ENCODE peak calls at places on chromosomes 11 and 22, in seven cellular contexts. X is HCT116; S is PC-3; O is SJSA1; P is CD8-positive, alpha-beta memory T cell; F is breast epithelium; L is cardiac muscle cell. J is an unnamed sample. For H3K4me1, the result is how much of the 10 kb centered on the place peaks cover.

GRCh38 chr22:33823552-33823951 is 96.7 kb downstream of the LARGE1 start:
- DNase-seq in X (no peak), S (no peak), O (peak), P (no peak), F (no peak), L (peak), J (peak)

GRCh38 chr11:130894322-130895025 is 21.8 kb downstream of the SNX19 start:
- DNase-seq in X (peak), S (peak), O (peak), P (peak), F (peak), L (peak), J (peak)

GRCh38 chr22:48881326-48881980 is 946.2 kb downstream of the BRD1 start:
- DNase-seq in X (no peak), S (no peak), O (no peak), P (peak), F (no peak), L (no peak), J (no peak)

GRCh38 chr11:122850076-122850631 is 11.9 kb downstream of the CRTAM start:
- DNase-seq in X (no peak), S (no peak), O (peak), P (peak), F (no peak), L (peak), J (no peak)

GRCh38 chr11:125086633-125087296 is 23.7 kb downstream of the SLC37A2 start:
- DNase-seq in X (no peak), S (no peak), O (no peak), P (peak), F (no peak), L (no peak), J (no peak)

GRCh38 chr11:64665381-64665780 is 57.6 kb downstream of the NRXN2 start:
- DNase-seq in X (no peak), S (peak), O (no peak), P (no peak), F (no peak), L (no peak), J (no peak)

GRCh38 chr22:35552186-35552842 is 11.7 kb downstream of the RASD2 start:
- DNase-seq in X (peak), S (peak), O (peak), P (peak), F (no peak), L (peak), J (no peak)

GRCh38 chr11:33735426-33736147 is 636 bp downstream of the CD59 start:
- DNase-seq in X (no peak), S (no peak), O (peak), P (peak), F (no peak), L (peak), J (no peak)

GRCh38 chr11:111148953-111149352 is 96.6 kb upstream of the POU2AF2 start:
- DNase-seq in X (no peak), S (no peak), O (no peak), P (no peak), F (no peak), L (peak), J (no peak)

GRCh38 chr11:128260398-128260797 is 327.0 kb downstream of the ETS1 start:
- DNase-seq in X (no peak), S (no peak), O (no peak), P (no peak), F (no peak), L (no peak), J (no peak)

GRCh38 chr11:85301895-85302678 is 325.1 kb downstream of the DLG2 start:
- DNase-seq in X (no peak), S (no peak), O (no peak), P (no peak), F (no peak), L (no peak), J (no peak)

GRCh38 chr11:73252577-73253191 is 19.5 kb upstream of the P2RY6 start:
- DNase-seq in X (peak), S (peak), O (no peak), P (no peak), F (peak), L (no peak), J (no peak)

GRCh38 chr22:28547132-28547842 is 132.4 kb downstream of the TTC28 start:
- DNase-seq in X (no peak), S (peak), O (no peak), P (no peak), F (no peak), L (peak), J (no peak)

GRCh38 chr11:75133976-75134375 is 16.9 kb upstream of the SLCO2B1 start:
- DNase-seq in X (no peak), S (no peak), O (no peak), P (no peak), F (no peak), L (no peak), J (no peak)

GRCh38 chr11:898540-899190 is 11.9 kb downstream of the CHID1 start:
- DNase-seq in X (no peak), S (no peak), O (no peak), P (no peak), F (no peak), L (peak), J (no peak)

GRCh38 chr22:44245867-44246266 is 65.1 kb downstream of the PARVG start:
- DNase-seq in X (no peak), S (no peak), O (no peak), P (no peak), F (no peak), L (no peak), J (no peak)

GRCh38 chr11:60098508-60098907 is 10.0 kb downstream of the MS4A2 start:
- DNase-seq in X (no peak), S (peak), O (no peak), P (no peak), F (no peak), L (no peak), J (no peak)

GRCh38 chr11:67607507-67607906 is 771 bp downstream of the NDUFV1 start:
- DNase-seq in X (no peak), S (no peak), O (no peak), P (no peak), F (no peak), L (no peak), J (no peak)

GRCh38 chr11:67606477-67607295 is at the start of gene NDUFV1:
- DNase-seq in X (peak), S (peak), O (peak), P (peak), F (peak), L (peak), J (peak)

GRCh38 chr11:67605231-67606011 is 1.3 kb upstream of the NDUFV1 start:
- DNase-seq in X (no peak), S (no peak), O (no peak), P (no peak), F (no peak), L (no peak), J (no peak)

GRCh38 chr11:67606150-67606476 is 623 bp upstream of the NDUFV1 start:
- DNase-seq in X (no peak), S (no peak), O (no peak), P (no peak), F (no peak), L (peak), J (no peak)

GRCh38 chr11:67604815-67605214 is 1.9 kb upstream of the NDUFV1 start:
- DNase-seq in X (no peak), S (no peak), O (no peak), P (no peak), F (no peak), L (no peak), J (no peak)
- H3K4me1 ChIP-seq in X (under half), S (under half), O (under half), P (under half), F (under half), L (under half), J (under half)

DNA sequence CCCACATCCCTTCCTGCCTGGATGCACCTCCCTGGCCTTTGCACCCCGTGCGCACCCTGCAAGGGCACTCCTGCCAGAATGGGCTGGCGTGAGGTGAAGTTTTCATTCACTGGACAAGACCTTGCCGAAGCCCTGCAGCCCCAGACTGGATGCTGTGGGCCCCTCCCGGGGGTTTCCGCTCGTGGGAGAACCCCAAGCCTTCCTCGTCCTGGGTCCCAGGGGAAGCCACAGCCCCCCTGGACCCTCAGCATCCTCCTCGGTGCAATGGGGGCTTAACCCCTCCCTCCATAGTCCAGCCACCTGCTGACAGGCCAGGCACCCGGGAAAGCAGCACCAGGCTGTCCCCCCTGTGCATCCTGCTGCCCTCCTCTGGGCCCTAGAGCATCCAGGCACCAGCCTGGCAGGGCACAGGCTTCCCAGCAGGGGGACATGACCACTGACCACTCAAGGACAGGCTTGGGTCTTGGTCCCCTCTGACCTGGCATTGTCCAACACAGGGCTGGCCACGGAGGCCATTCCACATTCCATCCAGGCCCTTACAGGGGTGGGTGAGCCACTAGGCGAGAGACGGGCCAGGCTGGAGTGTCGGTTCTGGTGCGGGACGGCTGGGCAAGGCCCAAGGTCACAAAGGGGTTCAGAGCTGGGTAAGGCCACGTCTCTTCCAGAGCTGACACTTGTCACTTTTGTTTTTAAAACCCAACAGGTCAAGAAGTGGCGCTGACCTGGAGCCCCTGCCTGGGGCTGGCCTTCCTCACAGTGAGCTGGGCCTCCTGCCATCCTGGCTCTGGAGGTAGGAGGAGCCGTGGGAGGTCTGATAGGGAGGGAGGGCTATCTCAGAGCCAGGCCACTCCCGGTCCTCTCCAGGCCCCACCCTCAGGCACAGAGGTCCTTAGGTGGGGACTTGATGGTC is 41.5 kb upstream of the PPARA start:
- DNase-seq in X (no peak), S (peak), O (peak), P (no peak), F (no peak), L (peak), J (peak)
- H3K4me1 ChIP-seq in X (under half), S (under half), O (under half), P (under half), F (half or more), L (under half), J (half or more)

GRCh38 chr11:44684886-44685285 is 41.9 kb upstream of the TSPAN18 start:
- DNase-seq in X (no peak), S (no peak), O (no peak), P (no peak), F (no peak), L (no peak), J (no peak)

GRCh38 chr11:44681698-44682097 is 45.1 kb upstream of the TSPAN18 start:
- DNase-seq in X (no peak), S (peak), O (no peak), P (no peak), F (no peak), L (peak), J (no peak)

GRCh38 chr11:44675906-44676305 is 50.9 kb upstream of the TSPAN18 start:
- DNase-seq in X (no peak), S (no peak), O (no peak), P (no peak), F (no peak), L (no peak), J (no peak)

GRCh38 chr11:44680982-44681597 is 45.7 kb upstream of the TSPAN18 start:
- DNase-seq in X (no peak), S (peak), O (no peak), P (peak), F (no peak), L (peak), J (no peak)
- H3K4me1 ChIP-seq in X (under half), S (under half), O (under half), P (under half), F (under half), L (under half), J (under half)

DNA sequence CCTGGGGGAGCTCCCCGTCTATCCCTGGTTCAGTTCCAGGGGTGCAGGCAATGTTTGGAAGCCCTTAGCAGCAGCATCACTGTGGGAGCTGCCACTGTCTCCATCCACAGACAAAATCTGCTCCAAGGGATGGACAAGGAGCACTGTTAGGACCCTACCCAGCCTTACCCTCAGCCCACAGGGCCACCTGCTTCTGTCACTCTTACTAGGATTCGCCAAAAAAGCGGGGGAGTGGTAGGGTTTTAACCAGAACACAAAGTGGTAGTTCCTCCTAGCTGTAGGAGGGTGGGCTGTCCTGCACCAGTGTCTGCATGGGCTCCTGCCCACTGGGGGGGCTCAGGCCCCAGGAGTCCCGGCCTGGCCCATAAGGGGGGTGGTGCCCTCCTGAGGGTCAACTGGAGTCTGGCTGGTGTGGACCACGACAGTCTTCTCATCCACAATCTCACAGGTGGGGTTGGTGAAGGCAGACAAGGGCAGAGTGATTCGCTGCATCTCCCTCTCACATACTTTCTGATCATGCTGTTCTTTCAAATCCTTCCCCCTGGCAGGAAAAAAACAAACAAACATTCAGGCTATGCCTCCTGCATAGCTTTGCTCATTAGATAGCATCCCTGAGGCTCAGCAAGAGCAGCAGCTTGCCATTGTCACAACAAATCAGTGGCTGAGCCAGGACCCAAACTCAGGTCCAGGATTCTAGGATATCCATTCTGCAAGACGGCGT is 9.4 kb downstream of the PIK3IP1 start:
- DNase-seq in X (no peak), S (no peak), O (no peak), P (no peak), F (no peak), L (no peak), J (no peak)
- H3K4me1 ChIP-seq in X (under half), S (under half), O (under half), P (half or more), F (under half), L (under half), J (under half)

GRCh38 chr11:11966354-11966741 is 42.1 kb downstream of the DKK3 start:
- DNase-seq in X (no peak), S (no peak), O (no peak), P (no peak), F (no peak), L (no peak), J (no peak)

GRCh38 chr11:11964774-11965150 is 43.7 kb downstream of the DKK3 start:
- DNase-seq in X (no peak), S (no peak), O (no peak), P (no peak), F (no peak), L (no peak), J (no peak)

GRCh38 chr11:11965656-11966353 is 42.6 kb downstream of the DKK3 start:
- DNase-seq in X (no peak), S (no peak), O (no peak), P (no peak), F (no peak), L (no peak), J (no peak)

GRCh38 chr11:11965192-11965591 is 43.2 kb downstream of the DKK3 start:
- DNase-seq in X (no peak), S (no peak), O (no peak), P (no peak), F (no peak), L (no peak), J (no peak)

GRCh38 chr11:11963842-11964773 is 44.3 kb downstream of the DKK3 start:
- DNase-seq in X (no peak), S (no peak), O (no peak), P (no peak), F (no peak), L (no peak), J (no peak)
- H3K4me1 ChIP-seq in X (under half), S (under half), O (under half), P (under half), F (under half), L (under half), J (under half)

GRCh38 chr22:30617819-30618218 is 10.8 kb downstream of the TCN2 start:
- DNase-seq in X (no peak), S (no peak), O (no peak), P (no peak), F (no peak), L (no peak), J (no peak)
- H3K4me1 ChIP-seq in X (under half), S (under half), O (under half), P (under half), F (under half), L (under half), J (under half)

J was measured in gastrocnemius medialis.